ENCODE peak calls at places on chromosomes 12 and 14, in seven cellular contexts. Y is Ammon's horn, B is hippocampal formation, F is osteocyte, Q is AG08395, R is NCI-H774, T is NCI-H345. X is an unnamed sample.

GRCh38 chr12:46153267-46153872 is 115.5 kb downstream of the SLC38A1 start:
- DNase-seq in T (no peak), B (no peak), Q (peak; percentile 41), F (no peak), Y (peak; percentile 13), R (peak; percentile 40), X (no peak)

GRCh38 chr14:71651228-71651627 is 281.0 kb upstream of the RGS6 start:
- DNase-seq in R (no peak), F (no peak), B (no peak), Y (peak; percentile 60), T (no peak), Q (peak; percentile 77), X (no peak)

GRCh38 chr14:104680056-104680805 is 9.2 kb upstream of the INF2 start:
- DNase-seq in Y (peak; percentile 70), T (no peak), R (no peak), B (no peak), F (no peak), Q (peak; percentile 86), X (peak; percentile 35)

GRCh38 chr12:107225626-107226025 is 132.3 kb upstream of the CRY1 start:
- DNase-seq in T (no peak), R (no peak), B (no peak), F (no peak), Q (peak; percentile 39), Y (no peak), X (peak; percentile 13)

GRCh38 chr12:65609359-65609771 is 214.9 kb upstream of the HMGA2 start:
- DNase-seq in T (no peak), F (no peak), Y (no peak), R (no peak), Q (peak; percentile 16), B (no peak), X (no peak)

GRCh38 chr12:62833634-62834033 is 101.3 kb downstream of the PPM1H start:
- DNase-seq in T (no peak), Y (no peak), B (no peak), F (no peak), Q (no peak), R (no peak), X (no peak)

GRCh38 chr14:99164712-99165111 is 107.3 kb downstream of the BCL11B start:
- DNase-seq in R (no peak), Y (no peak), B (no peak), Q (no peak), T (peak; percentile 61), F (no peak), X (no peak)

GRCh38 chr12:111753144-111753881 is 13.4 kb upstream of the ALDH2 start:
- DNase-seq in Y (peak; percentile 83), T (peak; percentile 13), R (no peak), B (peak; percentile 37), Q (peak; percentile 90), F (no peak), X (no peak)

GRCh38 chr14:75636100-75636692 is 24.5 kb downstream of the ERG28 start:
- DNase-seq in F (no peak), Q (peak; percentile 71), B (peak; percentile 37), Y (peak; percentile 60), T (no peak), R (no peak), X (no peak)

GRCh38 chr12:42584539-42585174 is 4.9 kb downstream of the PRICKLE1 start:
- DNase-seq in T (no peak), F (no peak), Q (no peak), B (no peak), Y (no peak), R (no peak), X (no peak)

GRCh38 chr14:103401223-103402214 is 16.3 kb downstream of the MARK3 start:
- DNase-seq in B (no peak), Q (peak; percentile 75), R (no peak), Y (no peak), F (no peak), T (no peak), X (no peak)

GRCh38 chr14:72781476-72782181 is 112.3 kb downstream of the DPF3 start:
- DNase-seq in Y (no peak), Q (peak; percentile 67), R (no peak), F (peak; percentile 49), T (no peak), B (no peak), X (no peak)

GRCh38 chr12:110330544-110330943 is 49.5 kb downstream of the ATP2A2 start:
- DNase-seq in T (no peak), Q (peak; percentile 37), Y (peak; percentile 43), R (no peak), B (no peak), F (no peak), X (no peak)

GRCh38 chr14:75175677-75176141 is 703 bp downstream of the TMED10 start:
- DNase-seq in Y (no peak), F (no peak), R (no peak), Q (no peak), B (no peak), T (no peak), X (no peak)

GRCh38 chr14:42533476-42533875 is 926.8 kb downstream of the LRFN5 start:
- DNase-seq in B (no peak), Y (no peak), Q (no peak), R (no peak), F (no peak), T (no peak), X (no peak)

GRCh38 chr12:106985479-106985878 is 1.5 kb downstream of the MTERF2 start:
- DNase-seq in B (no peak), Q (no peak), F (no peak), R (no peak), T (no peak), Y (no peak), X (no peak)